ENCODE peak calls at places on chromosomes 6 and 20, in seven cellular contexts. R is K562, L is HCT116, U is GM12878, Z is WTC11, W is H1, O is HEK293T. B is an unnamed sample.

GRCh38 chr6:16670183-16670582 is 91.1 kb downstream of the ATXN1 start:
- DNase-seq in Z (no peak), W (no peak), U (no peak), O (no peak), R (no peak), L (no peak), B (no peak)

GRCh38 chr20:9966966-9967365 is 67.8 kb upstream of the ANKEF1 start:
- DNase-seq in U (no peak), L (no peak), W (no peak), O (peak; percentile 15), R (no peak), Z (no peak), B (peak; percentile 13)

GRCh38 chr6:70954750-70955149 is 2.1 kb downstream of the B3GAT2 start:
- DNase-seq in L (no peak), U (no peak), W (no peak), R (no peak), Z (peak; percentile 25), O (no peak), B (no peak)

GRCh38 chr6:139881728-139882211 is 507.3 kb upstream of the CITED2 start:
- DNase-seq in L (peak; percentile 53), R (peak; percentile 27), U (no peak), Z (peak; percentile 22), O (peak; percentile 48), W (no peak), B (peak; percentile 34)

GRCh38 chr6:32113386-32114352 is 4.5 kb upstream of the TNXB start:
- DNase-seq in L (no peak), U (no peak), R (peak; percentile 64), W (no peak), Z (peak; percentile 70), O (no peak), B (peak; percentile 80)

GRCh38 chr6:13762648-13763441 is 51.2 kb upstream of the RANBP9 start:
- DNase-seq in W (no peak), R (no peak), L (no peak), Z (no peak), U (peak; percentile 25), O (no peak), B (no peak)

GRCh38 chr6:117346142-117346930 is 79.4 kb downstream of the ROS1 start:
- DNase-seq in O (no peak), R (no peak), W (no peak), U (no peak), L (no peak), Z (no peak), B (peak; percentile 23)

GRCh38 chr6:13979284-13980171 is 54.8 kb downstream of the RNF182 start:
- DNase-seq in U (no peak), Z (no peak), O (no peak), L (no peak), W (no peak), R (peak; percentile 37), B (no peak)

GRCh38 chr20:6122111-6122872 is 538 bp downstream of the FERMT1 start:
- DNase-seq in L (no peak), O (no peak), R (no peak), Z (peak; percentile 18), W (no peak), U (no peak), B (peak; percentile 32)

GRCh38 chr20:47360489-47361267 is 4.2 kb upstream of the ZMYND8 start:
- DNase-seq in L (peak; percentile 60), O (peak; percentile 55), R (peak; percentile 84), U (no peak), Z (peak; percentile 54), W (no peak), B (peak; percentile 90)

GRCh38 chr6:85660181-85660611 is 17.5 kb upstream of the SYNCRIP start:
- DNase-seq in L (peak; percentile 72), U (no peak), R (no peak), O (peak; percentile 33), W (no peak), Z (no peak), B (peak; percentile 59)

GRCh38 chr20:35699914-35700624 is 864 bp downstream of the ROMO1 start:
- DNase-seq in W (no peak), Z (no peak), O (no peak), R (no peak), L (no peak), U (no peak), B (no peak)

GRCh38 chr6:15351631-15352030 is 105.8 kb downstream of the JARID2 start:
- DNase-seq in W (no peak), L (no peak), U (no peak), R (no peak), Z (no peak), O (no peak), B (no peak)

GRCh38 chr20:36861875-36862801 is 13.8 kb upstream of the TLDC2 start:
- DNase-seq in W (no peak), U (no peak), R (peak; percentile 72), Z (peak; percentile 36), O (no peak), L (peak; percentile 42), B (peak; percentile 87)

GRCh38 chr6:123770247-123770949 is 33.3 kb upstream of the NKAIN2 start:
- DNase-seq in W (no peak), R (no peak), U (peak; percentile 19), O (no peak), L (no peak), Z (no peak), B (no peak)

GRCh38 chr20:39038047-39038446 is 75.9 kb downstream of the DHX35 start:
- DNase-seq in L (no peak), Z (no peak), R (no peak), O (no peak), W (no peak), U (no peak), B (no peak)

GRCh38 chr6:56450376-56450775 is 192.3 kb downstream of the DST start:
- DNase-seq in R (no peak), Z (no peak), U (no peak), L (no peak), O (no peak), W (no peak), B (no peak)

GRCh38 chr20:1469306-1469905 is 2.8 kb upstream of the NSFL1C start:
- DNase-seq in U (no peak), Z (no peak), O (no peak), W (no peak), L (no peak), R (peak; percentile 23), B (no peak)

GRCh38 chr6:134823635-134824034 is 126.3 kb downstream of the ALDH8A1 start:
- DNase-seq in O (no peak), U (no peak), W (no peak), L (no peak), R (no peak), Z (no peak), B (no peak)

GRCh38 chr6:134830194-134830593 is 119.7 kb downstream of the ALDH8A1 start:
- DNase-seq in W (no peak), Z (no peak), O (no peak), U (no peak), R (no peak), L (no peak), B (no peak)

GRCh38 chr6:134830945-134831344 is 119.0 kb downstream of the ALDH8A1 start:
- DNase-seq in U (no peak), W (no peak), O (no peak), L (no peak), R (no peak), Z (no peak), B (peak; percentile 13)

GRCh38 chr6:134828641-134829040 is 121.3 kb downstream of the ALDH8A1 start:
- DNase-seq in Z (no peak), O (no peak), L (no peak), U (no peak), W (no peak), R (no peak), B (no peak)

GRCh38 chr6:134826889-134827737 is 122.8 kb downstream of the ALDH8A1 start:
- DNase-seq in U (no peak), W (no peak), Z (no peak), L (no peak), O (no peak), R (no peak), B (no peak)
- TF ChIP-seq SP1 in U (no peak), W (no peak), Z (no peak), L (no peak), O (no peak), R (no peak), B (no peak)

DNA sequence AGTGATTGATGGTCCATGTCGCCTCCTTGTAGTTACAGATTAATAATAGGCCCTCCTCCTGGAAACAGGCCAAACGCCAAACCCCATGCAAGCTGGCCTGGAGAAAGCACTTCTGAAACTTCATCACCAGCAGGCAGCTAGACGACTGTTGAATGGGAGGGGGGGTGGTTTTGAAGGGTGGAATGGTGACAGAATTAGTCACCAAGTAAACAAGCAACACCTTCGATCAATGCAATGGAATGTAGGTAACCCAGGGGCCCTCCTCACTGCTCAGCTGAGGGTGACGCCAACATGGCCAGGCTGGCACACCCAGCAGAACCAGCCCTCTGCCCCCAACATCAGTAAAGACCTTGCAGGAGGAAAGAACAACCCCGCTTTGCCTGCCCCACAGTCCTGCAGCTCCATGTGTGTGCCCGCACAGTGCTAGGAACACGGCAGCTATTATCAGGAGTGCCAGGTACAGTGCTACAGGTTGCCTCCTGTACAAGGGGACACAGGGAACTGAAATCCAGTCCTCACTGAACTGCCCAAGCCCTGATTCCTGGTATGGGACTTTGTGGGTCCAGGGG is 2.7 kb downstream of the BCAS1 start:
- DNase-seq in W (peak; percentile 29), O (no peak), R (peak; percentile 42), L (peak; percentile 97), U (peak; percentile 75), Z (no peak), B (peak; percentile 99)
- TF ChIP-seq SP1 in W (no peak), O (no peak), R (no peak), L (peak; percentile 95), U (no peak), Z (no peak), B (no peak)

DNA sequence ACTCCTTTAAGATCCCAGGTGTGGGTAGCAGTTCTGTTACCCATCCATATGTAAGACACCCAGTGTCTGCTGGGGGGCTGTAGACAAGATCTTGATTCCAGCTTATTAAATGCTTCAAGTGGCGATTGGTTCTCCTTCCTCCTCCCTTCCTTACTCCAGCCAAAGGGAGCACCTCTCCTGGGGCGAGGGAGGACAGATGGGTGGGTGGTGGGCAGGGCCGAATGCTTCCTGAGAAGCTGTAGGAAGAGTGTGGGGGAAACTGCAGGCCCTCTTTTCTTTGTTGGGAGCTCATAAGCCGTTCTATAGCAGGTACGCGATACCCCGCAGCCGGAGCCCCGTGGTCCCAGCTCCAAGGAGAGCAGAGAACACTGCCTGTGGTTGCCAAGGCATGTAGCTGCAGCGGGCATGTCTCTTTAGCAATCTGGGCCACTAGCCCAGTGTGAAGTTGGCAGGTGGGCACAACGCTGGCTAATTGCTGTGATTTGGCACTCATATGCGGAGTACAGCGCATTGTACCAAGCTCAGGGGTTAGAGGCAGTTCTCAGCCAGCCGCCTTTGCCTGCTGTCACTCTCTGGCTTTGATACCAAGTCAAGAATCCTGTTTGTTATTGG is 14.7 kb upstream of the KCNG1 start:
- DNase-seq in Z (no peak), L (no peak), O (no peak), W (no peak), R (no peak), U (no peak), B (no peak)
- TF ChIP-seq SP1 in Z (no peak), L (no peak), O (no peak), W (no peak), R (no peak), U (no peak), B (no peak)

DNA sequence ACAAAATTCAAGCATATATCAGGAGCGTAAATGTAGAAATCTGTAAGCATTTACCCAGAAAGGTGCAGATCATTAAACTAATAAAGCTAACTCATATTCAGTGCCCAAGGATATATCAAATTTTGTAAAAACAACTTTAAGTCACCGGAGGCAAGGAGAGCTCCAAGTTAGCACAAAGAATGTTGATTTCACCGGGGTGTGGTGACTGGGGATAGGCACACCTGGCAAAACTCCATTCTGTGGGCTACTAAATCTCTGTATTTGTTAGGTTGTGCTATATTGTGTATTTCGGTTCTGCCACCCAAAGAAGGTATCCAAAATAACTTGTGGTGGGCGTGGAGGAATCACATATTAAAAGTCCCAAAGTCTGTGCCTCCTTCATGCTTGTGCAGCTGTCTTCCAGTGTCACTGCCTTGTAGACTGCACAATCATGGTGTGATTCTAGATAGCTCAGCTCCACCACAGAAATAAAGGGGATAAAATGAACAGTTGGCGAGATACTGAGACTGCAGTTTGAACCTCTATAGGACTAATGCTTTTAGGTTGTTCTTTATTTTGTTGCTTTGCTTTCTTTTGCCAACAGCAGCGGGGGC is 111.6 kb downstream of the GMDS start:
- DNase-seq in W (no peak), U (no peak), L (no peak), Z (no peak), O (no peak), R (no peak), B (no peak)
- TF ChIP-seq SP1 in W (no peak), U (no peak), L (no peak), Z (no peak), O (no peak), R (no peak), B (no peak)

B was measured in HepG2.